ENCODE peak calls at places on chromosomes 13 and 19, in nine cellular contexts. One of them, this sample, is unnamed.

GRCh38 chr19:20840371-20840770 is 64.3 kb downstream of the ZNF66 start:
- DNase-seq in uterus: no peak
- DNase-seq in AG04450: no peak
- DNase-seq in adrenal gland: no peak
- DNase-seq in H1: no peak
- DNase-seq in lung: no peak
- DNase-seq in heart right ventricle: no peak
- DNase-seq in A549: no peak
- DNase-seq in breast epithelium: no peak
- DNase-seq in this sample: no peak

GRCh38 chr19:42353341-42354015 is 28.0 kb downstream of the MEGF8 start:
- DNase-seq in uterus: no peak
- DNase-seq in AG04450: no peak
- DNase-seq in adrenal gland: no peak
- DNase-seq in H1: no peak
- DNase-seq in lung: no peak
- DNase-seq in heart right ventricle: no peak
- DNase-seq in A549: no peak
- DNase-seq in breast epithelium: no peak
- DNase-seq in this sample: no peak

GRCh38 chr13:98755116-98755515 is 2.6 kb upstream of the SLC15A1 start:
- DNase-seq in uterus: no peak
- DNase-seq in AG04450: no peak
- DNase-seq in adrenal gland: no peak
- DNase-seq in H1: no peak
- DNase-seq in lung: no peak
- DNase-seq in heart right ventricle: no peak
- DNase-seq in A549: no peak
- DNase-seq in breast epithelium: no peak
- DNase-seq in this sample: no peak

GRCh38 chr19:1252221-1252817 is 3.9 kb downstream of the MIDN start:
- DNase-seq in uterus: no peak
- DNase-seq in AG04450: no peak
- DNase-seq in adrenal gland: peak
- DNase-seq in H1: no peak
- DNase-seq in lung: peak
- DNase-seq in heart right ventricle: peak
- DNase-seq in A549: no peak
- DNase-seq in breast epithelium: peak
- DNase-seq in this sample: peak

GRCh38 chr13:71213252-71213821 is 653.7 kb downstream of the DACH1 start:
- DNase-seq in uterus: no peak
- DNase-seq in AG04450: no peak
- DNase-seq in adrenal gland: no peak
- DNase-seq in H1: no peak
- DNase-seq in lung: no peak
- DNase-seq in heart right ventricle: no peak
- DNase-seq in A549: no peak
- DNase-seq in breast epithelium: no peak
- DNase-seq in this sample: no peak

GRCh38 chr13:97001641-97002040 is 7.4 kb upstream of the OXGR1 start:
- DNase-seq in uterus: no peak
- DNase-seq in AG04450: no peak
- DNase-seq in adrenal gland: no peak
- DNase-seq in H1: no peak
- DNase-seq in lung: no peak
- DNase-seq in heart right ventricle: no peak
- DNase-seq in A549: no peak
- DNase-seq in breast epithelium: no peak
- DNase-seq in this sample: no peak

GRCh38 chr13:41648314-41648935 is 191.1 kb downstream of the RGCC start:
- DNase-seq in uterus: no peak
- DNase-seq in AG04450: peak
- DNase-seq in adrenal gland: no peak
- DNase-seq in H1: no peak
- DNase-seq in lung: no peak
- DNase-seq in heart right ventricle: no peak
- DNase-seq in A549: peak
- DNase-seq in breast epithelium: no peak
- DNase-seq in this sample: no peak

GRCh38 chr19:41219924-41220567 is 1.0 kb downstream of the AXL start:
- DNase-seq in uterus: peak
- DNase-seq in AG04450: no peak
- DNase-seq in adrenal gland: peak
- DNase-seq in H1: no peak
- DNase-seq in lung: no peak
- DNase-seq in heart right ventricle: peak
- DNase-seq in A549: no peak
- DNase-seq in breast epithelium: no peak
- DNase-seq in this sample: no peak

GRCh38 chr13:20353973-20354372 is 121.9 kb upstream of the GJB6 start:
- DNase-seq in uterus: no peak
- DNase-seq in AG04450: no peak
- DNase-seq in adrenal gland: no peak
- DNase-seq in H1: no peak
- DNase-seq in lung: no peak
- DNase-seq in heart right ventricle: no peak
- DNase-seq in A549: no peak
- DNase-seq in breast epithelium: no peak
- DNase-seq in this sample: no peak

GRCh38 chr19:29467824-29468401 is 57.9 kb upstream of the VSTM2B start:
- DNase-seq in uterus: no peak
- DNase-seq in AG04450: no peak
- DNase-seq in adrenal gland: no peak
- DNase-seq in H1: peak
- DNase-seq in lung: peak
- DNase-seq in heart right ventricle: no peak
- DNase-seq in A549: peak
- DNase-seq in breast epithelium: no peak
- DNase-seq in this sample: no peak

GRCh38 chr13:52809310-52809769 is 39.1 kb downstream of the PCDH8 start:
- DNase-seq in uterus: no peak
- DNase-seq in AG04450: no peak
- DNase-seq in adrenal gland: peak
- DNase-seq in H1: peak
- DNase-seq in lung: peak
- DNase-seq in heart right ventricle: peak
- DNase-seq in A549: peak
- DNase-seq in breast epithelium: peak
- DNase-seq in this sample: peak

GRCh38 chr13:93227906-93228801 is 1.5 kb downstream of the GPC6 start:
- DNase-seq in uterus: peak
- DNase-seq in AG04450: no peak
- DNase-seq in adrenal gland: peak
- DNase-seq in H1: peak
- DNase-seq in lung: no peak
- DNase-seq in heart right ventricle: peak
- DNase-seq in A549: no peak
- DNase-seq in breast epithelium: no peak
- DNase-seq in this sample: peak

GRCh38 chr13:113427562-113428468 is 25.5 kb downstream of the ADPRHL1 start:
- DNase-seq in uterus: no peak
- DNase-seq in AG04450: no peak
- DNase-seq in adrenal gland: no peak
- DNase-seq in H1: no peak
- DNase-seq in lung: no peak
- DNase-seq in heart right ventricle: no peak
- DNase-seq in A549: no peak
- DNase-seq in breast epithelium: no peak
- DNase-seq in this sample: no peak

GRCh38 chr13:71712988-71713653 is 153.9 kb downstream of the DACH1 start:
- DNase-seq in uterus: no peak
- DNase-seq in AG04450: no peak
- DNase-seq in adrenal gland: no peak
- DNase-seq in H1: no peak
- DNase-seq in lung: no peak
- DNase-seq in heart right ventricle: no peak
- DNase-seq in A549: no peak
- DNase-seq in breast epithelium: no peak
- DNase-seq in this sample: no peak

GRCh38 chr19:6739884-6740588 is 556 bp downstream of the TRIP10 start:
- DNase-seq in uterus: peak
- DNase-seq in AG04450: no peak
- DNase-seq in adrenal gland: peak
- DNase-seq in H1: peak
- DNase-seq in lung: no peak
- DNase-seq in heart right ventricle: peak
- DNase-seq in A549: peak
- DNase-seq in breast epithelium: no peak
- DNase-seq in this sample: peak

DNA sequence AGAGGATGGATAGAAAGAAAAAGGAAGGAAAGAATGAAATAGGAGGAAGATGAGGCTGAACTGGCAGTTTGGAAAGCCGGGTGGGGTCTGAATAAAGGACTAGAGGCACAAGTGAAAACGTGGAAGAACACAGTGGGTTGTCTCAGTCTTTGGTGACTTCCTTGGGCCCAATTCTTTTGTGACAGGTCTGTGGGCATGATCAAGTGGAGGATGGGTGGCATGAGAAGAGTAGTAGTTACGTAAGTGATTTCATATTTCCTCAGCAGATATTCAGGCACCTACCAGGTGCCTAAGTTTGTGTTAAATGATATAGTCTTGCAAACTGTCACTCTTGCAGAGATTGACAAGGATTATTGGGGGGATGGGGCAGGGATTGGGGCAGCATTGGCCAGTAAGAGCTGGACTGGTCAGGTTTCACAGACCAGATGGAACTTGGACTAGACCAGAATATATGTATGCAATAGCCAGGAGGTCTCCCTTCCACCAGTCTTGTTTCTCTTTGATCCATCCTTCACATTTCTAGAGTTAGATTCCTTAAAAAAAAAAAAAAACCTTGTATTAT is 2.7 kb downstream of the TPP2 start:
- DNase-seq in uterus: no peak
- DNase-seq in AG04450: no peak
- DNase-seq in adrenal gland: no peak
- DNase-seq in H1: no peak
- DNase-seq in lung: no peak
- DNase-seq in heart right ventricle: no peak
- DNase-seq in A549: no peak
- DNase-seq in breast epithelium: no peak
- DNase-seq in this sample: no peak
- H3K4me3 ChIP-seq in uterus: no peak
- H3K4me3 ChIP-seq in AG04450: no peak
- H3K4me3 ChIP-seq in adrenal gland: no peak
- H3K4me3 ChIP-seq in H1: no peak
- H3K4me3 ChIP-seq in lung: no peak
- H3K4me3 ChIP-seq in heart right ventricle: no peak
- H3K4me3 ChIP-seq in A549: no peak
- H3K4me3 ChIP-seq in breast epithelium: no peak
- H3K4me3 ChIP-seq in this sample: no peak

GRCh38 chr19:17001603-17002183 is 24.9 kb downstream of the CPAMD8 start:
- DNase-seq in uterus: no peak
- DNase-seq in AG04450: no peak
- DNase-seq in adrenal gland: no peak
- DNase-seq in H1: peak
- DNase-seq in lung: no peak
- DNase-seq in heart right ventricle: peak
- DNase-seq in A549: no peak
- DNase-seq in breast epithelium: no peak
- DNase-seq in this sample: no peak

GRCh38 chr19:17005000-17005399 is 21.6 kb downstream of the CPAMD8 start:
- DNase-seq in uterus: no peak
- DNase-seq in AG04450: no peak
- DNase-seq in adrenal gland: no peak
- DNase-seq in H1: no peak
- DNase-seq in lung: no peak
- DNase-seq in heart right ventricle: no peak
- DNase-seq in A549: no peak
- DNase-seq in breast epithelium: no peak
- DNase-seq in this sample: no peak

GRCh38 chr19:17002455-17002854 is 24.2 kb downstream of the CPAMD8 start:
- DNase-seq in uterus: no peak
- DNase-seq in AG04450: no peak
- DNase-seq in adrenal gland: no peak
- DNase-seq in H1: no peak
- DNase-seq in lung: no peak
- DNase-seq in heart right ventricle: no peak
- DNase-seq in A549: no peak
- DNase-seq in breast epithelium: no peak
- DNase-seq in this sample: no peak

GRCh38 chr19:17006579-17006978 is 20.0 kb downstream of the CPAMD8 start:
- DNase-seq in uterus: no peak
- DNase-seq in AG04450: no peak
- DNase-seq in adrenal gland: no peak
- DNase-seq in H1: no peak
- DNase-seq in lung: no peak
- DNase-seq in heart right ventricle: no peak
- DNase-seq in A549: no peak
- DNase-seq in breast epithelium: no peak
- DNase-seq in this sample: no peak

GRCh38 chr19:17004386-17004785 is 22.2 kb downstream of the CPAMD8 start:
- DNase-seq in uterus: no peak
- DNase-seq in AG04450: no peak
- DNase-seq in adrenal gland: no peak
- DNase-seq in H1: no peak
- DNase-seq in lung: no peak
- DNase-seq in heart right ventricle: no peak
- DNase-seq in A549: no peak
- DNase-seq in breast epithelium: no peak
- DNase-seq in this sample: no peak
- H3K27ac ChIP-seq in uterus: no peak
- H3K27ac ChIP-seq in AG04450: no peak
- H3K27ac ChIP-seq in adrenal gland: no peak
- H3K27ac ChIP-seq in H1: no peak
- H3K27ac ChIP-seq in lung: no peak
- H3K27ac ChIP-seq in heart right ventricle: no peak
- H3K27ac ChIP-seq in A549: no peak
- H3K27ac ChIP-seq in breast epithelium: no peak
- H3K27ac ChIP-seq in this sample: no peak

DNA sequence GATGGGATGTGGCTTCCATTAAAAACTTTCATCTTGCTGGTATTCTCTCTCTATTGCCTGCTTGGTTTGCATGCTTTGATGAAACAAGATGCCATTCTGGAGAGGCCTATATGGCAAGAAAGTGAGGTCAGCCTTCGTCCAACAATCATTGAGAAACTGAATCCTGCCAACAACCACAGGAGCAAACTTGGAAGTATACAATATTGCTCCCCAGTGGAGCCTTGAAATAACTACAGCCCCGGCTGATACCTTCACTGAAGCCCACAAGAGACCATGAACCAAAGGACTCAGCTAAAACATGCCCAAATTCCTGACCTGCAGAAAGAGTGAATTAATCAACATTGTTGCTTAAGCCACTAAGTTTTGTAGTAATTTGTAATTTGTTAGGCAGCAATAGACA is 82.5 kb upstream of the FGF14 start:
- DNase-seq in uterus: no peak
- DNase-seq in AG04450: no peak
- DNase-seq in adrenal gland: no peak
- DNase-seq in H1: no peak
- DNase-seq in lung: no peak
- DNase-seq in heart right ventricle: no peak
- DNase-seq in A549: no peak
- DNase-seq in breast epithelium: no peak
- DNase-seq in this sample: no peak
- TF ChIP-seq CTCF in uterus: no peak
- TF ChIP-seq CTCF in AG04450: peak
- TF ChIP-seq CTCF in adrenal gland: no peak
- TF ChIP-seq CTCF in H1: peak
- TF ChIP-seq CTCF in lung: no peak
- TF ChIP-seq CTCF in heart right ventricle: peak
- TF ChIP-seq CTCF in A549: no peak
- TF ChIP-seq CTCF in breast epithelium: no peak
- TF ChIP-seq CTCF in this sample: no peak

GRCh38 chr19:51059715-51060114 is 5.2 kb downstream of the KLK13 start:
- DNase-seq in uterus: no peak
- DNase-seq in AG04450: no peak
- DNase-seq in adrenal gland: no peak
- DNase-seq in H1: no peak
- DNase-seq in lung: no peak
- DNase-seq in heart right ventricle: no peak
- DNase-seq in A549: no peak
- DNase-seq in breast epithelium: no peak
- DNase-seq in this sample: no peak
- H3K4me3 ChIP-seq in uterus: no peak
- H3K4me3 ChIP-seq in AG04450: no peak
- H3K4me3 ChIP-seq in adrenal gland: no peak
- H3K4me3 ChIP-seq in H1: no peak
- H3K4me3 ChIP-seq in lung: no peak
- H3K4me3 ChIP-seq in heart right ventricle: no peak
- H3K4me3 ChIP-seq in A549: no peak
- H3K4me3 ChIP-seq in breast epithelium: no peak
- H3K4me3 ChIP-seq in this sample: no peak

This sample was measured in thyroid gland.